ENCODE peak calls at places on chromosomes 3 and 15, in six cellular contexts. X is NCI-H526; Y is activated CD4-positive, CD25-positive, alpha-beta regulatory T cell; H is psoas muscle; U is posterior vena cava; O is stimulated activated CD8-positive, alpha-beta memory T cell treated with anti-CD3 and anti-CD28 coated beads, Interleukin-12 subunit alpha, Interleukin-12 subunit beta, amount 100 ng/mL, for 1 hour. S is an unnamed sample.

GRCh38 chr15:78208341-78208844 is 26.0 kb downstream of the ACSBG1 start:
- DNase-seq in X (no peak), Y (no peak), H (no peak), U (no peak), O (no peak), S (no peak)

GRCh38 chr3:151300554-151300953 is 16.1 kb downstream of the GPR87 start:
- DNase-seq in X (no peak), Y (no peak), H (no peak), U (no peak), O (no peak), S (no peak)

GRCh38 chr15:76347507-76348055 is 11.0 kb downstream of the ISL2 start:
- DNase-seq in X (no peak), Y (no peak), H (no peak), U (no peak), O (no peak), S (no peak)

GRCh38 chr15:90036343-90036742 is 35.2 kb downstream of the ZNF710 start:
- DNase-seq in X (no peak), Y (no peak), H (no peak), U (peak), O (no peak), S (no peak)

GRCh38 chr3:119660474-119661150 is at the start of gene POPDC2:
- DNase-seq in X (no peak), Y (no peak), H (peak), U (no peak), O (no peak), S (no peak)

GRCh38 chr3:183984749-183985729 is 32.6 kb downstream of the ABCC5 start:
- DNase-seq in X (no peak), Y (no peak), H (no peak), U (no peak), O (no peak), S (no peak)

GRCh38 chr15:97037080-97037479 is 706.6 kb downstream of the NR2F2 start:
- DNase-seq in X (no peak), Y (no peak), H (no peak), U (no peak), O (no peak), S (no peak)

GRCh38 chr3:129005526-129006303 is 4.6 kb downstream of the EFCC1 start:
- DNase-seq in X (no peak), Y (no peak), H (no peak), U (peak), O (no peak), S (no peak)

GRCh38 chr3:189298469-189299375 is 127.0 kb downstream of the TPRG1 start:
- DNase-seq in X (no peak), Y (no peak), H (no peak), U (no peak), O (no peak), S (no peak)

GRCh38 chr15:88912500-88912921 is 668 bp downstream of the MFGE8 start:
- DNase-seq in X (peak), Y (no peak), H (peak), U (no peak), O (no peak), S (no peak)

GRCh38 chr15:48411971-48412591 is 80.9 kb downstream of the DUT start:
- DNase-seq in X (no peak), Y (no peak), H (no peak), U (no peak), O (no peak), S (no peak)

GRCh38 chr15:82108489-82109078 is 62.8 kb upstream of the MEX3B start:
- DNase-seq in X (peak), Y (peak), H (peak), U (peak), O (peak), S (peak)

GRCh38 chr3:195854628-195855300 is 43.0 kb upstream of the MUC4 start:
- DNase-seq in X (no peak), Y (no peak), H (no peak), U (no peak), O (no peak), S (no peak)

GRCh38 chr3:5376761-5377160 is 189.3 kb downstream of the EDEM1 start:
- DNase-seq in X (peak), Y (no peak), H (no peak), U (no peak), O (no peak), S (no peak)

GRCh38 chr3:152976232-152976631 is 141.3 kb downstream of the P2RY1 start:
- DNase-seq in X (no peak), Y (no peak), H (no peak), U (no peak), O (no peak), S (no peak)

GRCh38 chr3:168426196-168426595 is 330.5 kb upstream of the GOLIM4 start:
- DNase-seq in X (no peak), Y (no peak), H (no peak), U (no peak), O (no peak), S (no peak)

GRCh38 chr3:37907906-37908305 is 46.2 kb downstream of the CTDSPL start:
- DNase-seq in X (no peak), Y (no peak), H (no peak), U (no peak), O (no peak), S (peak)

GRCh38 chr3:99903844-99904243 is 86.2 kb downstream of the CMSS1 start:
- DNase-seq in X (no peak), Y (no peak), H (no peak), U (no peak), O (no peak), S (no peak)

GRCh38 chr3:120615863-120616599 is 19.9 kb downstream of the NDUFB4 start:
- DNase-seq in X (peak), Y (no peak), H (peak), U (peak), O (no peak), S (peak)

GRCh38 chr3:66133050-66133757 is 87.6 kb upstream of the SLC25A26 start:
- DNase-seq in X (no peak), Y (no peak), H (no peak), U (no peak), O (no peak), S (no peak)

GRCh38 chr3:50003216-50003615 is 63.3 kb downstream of the RBM6 start:
- DNase-seq in X (no peak), Y (no peak), H (no peak), U (no peak), O (no peak), S (no peak)

GRCh38 chr3:195757371-195757770 is 36.6 kb downstream of the MUC20 start:
- DNase-seq in X (no peak), Y (no peak), H (no peak), U (peak), O (no peak), S (no peak)

GRCh38 chr3:130820976-130821375 is 72.9 kb upstream of the ATP2C1 start:
- DNase-seq in X (no peak), Y (no peak), H (no peak), U (no peak), O (no peak), S (no peak)

GRCh38 chr3:182327196-182327681 is 466.1 kb upstream of the ATP11B start:
- DNase-seq in X (no peak), Y (no peak), H (no peak), U (no peak), O (no peak), S (no peak)

GRCh38 chr3:175258763-175259162 is 399.6 kb downstream of the NAALADL2 start:
- DNase-seq in X (no peak), Y (no peak), H (no peak), U (no peak), O (no peak), S (no peak)

GRCh38 chr15:41567870-41568269 is 8.9 kb downstream of the TYRO3 start:
- DNase-seq in X (no peak), Y (no peak), H (no peak), U (no peak), O (no peak), S (no peak)

GRCh38 chr3:112676659-112677234 is 35.8 kb upstream of the CCDC80 start:
- DNase-seq in X (no peak), Y (peak), H (peak), U (peak), O (peak), S (peak)

GRCh38 chr15:35740761-35741160 is 194.8 kb upstream of the DPH6 start:
- DNase-seq in X (no peak), Y (no peak), H (no peak), U (no peak), O (no peak), S (no peak)

GRCh38 chr3:160454995-160455394 is 5.4 kb upstream of the TRIM59 start:
- DNase-seq in X (no peak), Y (no peak), H (no peak), U (no peak), O (no peak), S (no peak)

GRCh38 chr3:100797921-100798491 is 88.7 kb downstream of the TFG start:
- DNase-seq in X (no peak), Y (no peak), H (no peak), U (no peak), O (no peak), S (no peak)

S was measured in midbrain.